ENCODE peak calls at places on chromosomes 2 and 18, in four cellular contexts. M is IMR-90, Z is mesendoderm, P is H1. X is an unnamed sample.

GRCh38 chr2:206443735-206444527 is 599 bp downstream of the ADAM23 start:
- DNase-seq in M (peak; percentile 22), Z (peak; percentile 62), P (peak; percentile 66), X (peak; percentile 51)

GRCh38 chr18:70373062-70373519 is 84.2 kb downstream of the SOCS6 start:
- DNase-seq in P (no peak), Z (peak; percentile 51), M (peak; percentile 93), X (no peak)

GRCh38 chr2:69499242-69499641 is 62.0 kb upstream of the NFU1 start:
- DNase-seq in P (no peak), M (no peak), Z (no peak), X (no peak)

GRCh38 chr18:74633652-74634352 is 36.1 kb downstream of the ZNF407 start:
- DNase-seq in P (no peak), M (peak; percentile 44), Z (no peak), X (no peak)

GRCh38 chr2:238285653-238286082 is 2.7 kb downstream of the PER2 start:
- DNase-seq in P (no peak), M (peak; percentile 94), Z (peak; percentile 94), X (peak; percentile 48)

GRCh38 chr2:201520201-201520600 is 68.7 kb downstream of the STRADB start:
- DNase-seq in Z (no peak), M (peak; percentile 65), P (no peak), X (no peak)

GRCh38 chr18:48475635-48476549 is 62.9 kb upstream of the CTIF start:
- DNase-seq in P (peak; percentile 54), M (peak; percentile 82), Z (peak; percentile 88), X (peak; percentile 81)

GRCh38 chr2:182103531-182103930 is 117.9 kb downstream of the PPP1R1C start:
- DNase-seq in P (no peak), Z (peak; percentile 33), M (no peak), X (no peak)

GRCh38 chr2:25255745-25256485 is 85.8 kb downstream of the DNMT3A start:
- DNase-seq in Z (no peak), M (no peak), P (no peak), X (no peak)

GRCh38 chr2:2199841-2200240 is 131.2 kb downstream of the MYT1L start:
- DNase-seq in P (no peak), M (no peak), Z (no peak), X (no peak)

GRCh38 chr2:18518116-18519111 is 42.0 kb downstream of the RDH14 start:
- DNase-seq in Z (peak; percentile 62), P (no peak), M (peak; percentile 63), X (no peak)

GRCh38 chr18:45090526-45091140 is 409.9 kb downstream of the SETBP1 start:
- DNase-seq in P (no peak), Z (no peak), M (peak; percentile 67), X (no peak)

GRCh38 chr2:85981579-85982247 is 92.9 kb upstream of the ST3GAL5 start:
- DNase-seq in P (no peak), M (no peak), Z (no peak), X (peak; percentile 14)

GRCh38 chr2:46098606-46099005 is 198.6 kb upstream of the EPAS1 start:
- DNase-seq in Z (no peak), M (peak; percentile 92), P (no peak), X (no peak)

GRCh38 chr2:132736059-132736458 is 66.1 kb upstream of the LYPD1 start:
- DNase-seq in P (no peak), Z (no peak), M (no peak), X (no peak)

GRCh38 chr2:233262562-233262961 is 11.1 kb downstream of the ATG16L1 start:
- DNase-seq in Z (no peak), P (no peak), M (no peak), X (no peak)

GRCh38 chr2:127771756-127772155 is 39.2 kb downstream of the WDR33 start:
- DNase-seq in P (no peak), M (peak; percentile 70), Z (no peak), X (no peak)

GRCh38 chr2:12045864-12046291 is 299.4 kb downstream of the LPIN1 start:
- DNase-seq in Z (no peak), P (no peak), M (no peak), X (no peak)

GRCh38 chr18:43534511-43534910 is 257.2 kb upstream of the SYT4 start:
- DNase-seq in Z (peak; percentile 10), M (no peak), P (no peak), X (no peak)

GRCh38 chr2:6921321-6921922 is 4.2 kb downstream of the RNF144A start:
- DNase-seq in P (no peak), M (no peak), Z (no peak), X (no peak)

GRCh38 chr2:69299772-69300516 is 87.1 kb downstream of the GFPT1 start:
- DNase-seq in Z (no peak), M (no peak), P (no peak), X (no peak)

GRCh38 chr2:62382757-62383156 is 123.2 kb downstream of the TMEM17 start:
- DNase-seq in Z (peak; percentile 73), P (no peak), M (peak; percentile 10), X (no peak)

GRCh38 chr18:52636536-52636935 is 296.5 kb downstream of the DCC start:
- DNase-seq in M (no peak), Z (peak; percentile 61), P (peak; percentile 69), X (peak; percentile 53)

GRCh38 chr2:126879348-126880261 is 19.1 kb upstream of the TEX51 start:
- DNase-seq in Z (no peak), P (no peak), M (no peak), X (peak; percentile 10)

GRCh38 chr2:18605115-18605514 is 15.7 kb upstream of the NT5C1B start:
- DNase-seq in Z (no peak), M (no peak), P (no peak), X (no peak)

GRCh38 chr2:177551989-177552413 is 159.4 kb downstream of the AGPS start:
- DNase-seq in M (no peak), P (no peak), Z (peak; percentile 59), X (peak; percentile 60)

GRCh38 chr2:133171396-133172004 is 396.8 kb downstream of the NCKAP5 start:
- DNase-seq in P (no peak), Z (peak; percentile 77), M (peak; percentile 74), X (no peak)

GRCh38 chr18:73768043-73768442 is 379.6 kb downstream of the FBXO15 start:
- DNase-seq in P (no peak), Z (no peak), M (no peak), X (no peak)

GRCh38 chr2:127386764-127387654 is 766 bp downstream of the MAP3K2 start:
- DNase-seq in Z (peak; percentile 91), M (peak; percentile 88), P (peak; percentile 83), X (peak; percentile 86)

GRCh38 chr18:27377251-27377650 is 192.1 kb upstream of the CHST9 start:
- DNase-seq in Z (peak; percentile 18), P (no peak), M (no peak), X (no peak)

GRCh38 chr2:217277646-217278048 is 417.8 kb upstream of the TNP1 start:
- DNase-seq in Z (no peak), M (peak; percentile 100), P (no peak), X (no peak)

GRCh38 chr2:199951023-199951422 is 4.3 kb downstream of the TYW5 start:
- DNase-seq in M (no peak), Z (no peak), P (no peak), X (no peak)

GRCh38 chr2:97738236-97739019 is 25.1 kb downstream of the ZAP70 start:
- DNase-seq in Z (no peak), P (no peak), M (no peak), X (no peak)

GRCh38 chr2:18378020-18378653 is 182.3 kb downstream of the RDH14 start:
- DNase-seq in M (peak; percentile 49), P (peak; percentile 58), Z (peak; percentile 67), X (peak; percentile 35)

GRCh38 chr2:40450066-40450841 is 1.6 kb downstream of the SLC8A1 start:
- DNase-seq in Z (peak; percentile 7), M (peak; percentile 60), P (no peak), X (no peak)

DNA sequence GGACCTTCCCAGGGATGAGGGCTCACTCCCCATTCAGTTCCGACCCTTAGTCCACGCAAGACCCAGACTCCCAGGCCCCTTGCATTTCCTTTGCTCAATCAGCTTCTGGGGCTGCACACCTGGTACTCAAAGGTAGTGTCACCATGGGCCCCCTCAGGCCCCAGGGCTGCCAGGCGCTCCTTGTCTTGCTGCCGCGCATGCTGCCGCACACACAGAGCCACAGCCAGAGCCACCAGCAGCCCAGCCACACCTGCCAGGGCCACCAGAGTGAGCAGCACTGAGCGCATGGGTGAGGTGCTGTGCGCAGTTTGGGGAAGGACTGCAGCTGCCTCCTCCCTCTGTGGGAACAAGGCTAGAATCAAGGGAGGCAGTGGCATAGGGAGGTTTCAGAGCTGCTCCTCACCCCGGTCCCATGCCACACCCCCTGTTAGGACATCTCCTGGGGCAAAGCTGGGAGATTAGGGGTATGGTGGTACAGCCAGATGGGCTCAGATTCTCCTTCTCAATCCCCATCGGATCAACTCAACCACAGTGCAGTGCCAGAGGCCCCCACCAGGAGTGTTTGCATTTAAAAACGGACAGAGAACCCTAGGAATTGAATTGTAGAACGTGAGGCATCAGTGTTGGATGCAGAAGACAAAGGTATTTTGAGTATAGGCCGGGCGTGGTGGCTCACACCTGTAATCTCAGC is 11.3 kb downstream of the PTPRN start:
- DNase-seq in P (no peak), Z (no peak), M (no peak), X (no peak)
- H3K18ac ChIP-seq in P (no peak overlapping the region), Z (no peak overlapping the region), M (no peak overlapping the region), X (no peak overlapping the region)

DNA sequence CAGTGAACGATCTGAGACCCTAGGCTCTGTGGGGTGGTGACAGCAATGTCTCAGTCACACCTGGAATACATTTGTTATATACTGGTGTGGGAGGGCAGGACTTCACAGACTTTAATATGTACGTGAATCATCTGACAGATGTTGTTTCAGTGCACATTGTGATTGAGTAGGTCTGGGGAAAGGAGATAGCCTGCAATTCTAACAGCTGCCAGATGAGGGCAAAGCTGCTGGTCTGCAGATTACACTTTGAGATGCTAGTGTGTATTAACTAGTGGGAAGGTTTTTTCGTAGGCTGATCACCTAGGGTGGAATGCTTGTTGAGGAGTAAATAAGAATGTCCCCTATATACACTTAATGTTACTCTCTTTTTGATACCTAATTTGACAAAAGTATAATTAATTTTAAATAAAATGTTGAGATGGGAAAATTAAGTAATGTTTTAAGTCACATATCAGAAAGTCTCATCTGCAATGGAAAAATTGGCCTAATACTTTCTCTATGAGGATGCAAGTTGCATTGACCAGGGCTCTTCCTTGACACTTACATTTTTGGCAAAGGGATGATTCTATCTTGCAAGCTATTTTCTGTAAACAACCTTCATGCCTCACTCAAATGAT is 496.9 kb upstream of the HNMT start:
- DNase-seq in M (no peak), P (peak; percentile 75), Z (peak; percentile 63), X (peak; percentile 57)
- H4K5ac ChIP-seq in M (no peak overlapping the region), P (no peak overlapping the region), Z (no peak overlapping the region), X (no peak overlapping the region)

DNA sequence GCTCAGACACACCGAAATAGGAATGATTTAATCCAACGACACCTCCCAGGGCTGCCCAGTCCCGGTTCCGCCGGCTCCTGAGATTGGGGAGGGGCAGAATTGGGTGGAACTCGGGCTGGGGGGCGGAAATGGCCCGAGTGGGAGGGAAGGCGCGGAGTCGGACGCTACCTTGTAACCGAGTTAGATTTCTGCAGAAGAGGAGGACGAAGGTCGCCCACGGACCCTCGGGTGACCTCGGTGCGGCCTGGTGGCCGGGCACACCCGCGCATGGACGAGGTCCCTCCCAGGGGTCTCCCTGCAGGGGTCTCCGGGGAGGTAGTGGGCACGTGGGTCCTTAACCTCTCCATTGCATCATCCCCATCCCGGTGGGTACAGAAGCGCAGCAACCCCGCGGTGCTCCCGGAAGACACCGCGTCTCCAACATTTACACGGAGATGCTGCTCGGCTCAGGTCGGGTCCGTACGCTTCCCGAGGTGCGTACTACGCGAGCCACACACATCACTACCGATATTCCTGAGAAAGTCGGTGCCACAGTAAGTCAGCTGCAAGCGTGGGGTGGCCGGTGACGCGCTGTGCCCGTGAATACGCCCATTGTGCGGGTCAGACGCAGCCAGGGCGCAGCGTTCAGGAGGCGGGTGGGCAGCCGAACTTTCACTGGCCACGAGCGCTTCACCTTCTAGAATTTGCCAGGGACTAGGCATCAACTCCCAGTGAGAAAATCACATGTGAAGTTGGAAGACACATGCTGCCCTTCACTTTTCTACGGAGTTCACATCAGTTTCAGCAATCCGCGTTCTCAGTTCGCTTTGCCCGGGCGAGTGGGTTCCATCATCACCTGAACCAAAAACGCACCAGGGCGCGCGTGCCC is 3.0 kb downstream of the ZNF516 start:
- DNase-seq in M (peak; percentile 27), P (peak; percentile 81), Z (peak; percentile 70), X (peak; percentile 62)
- H3K18ac ChIP-seq in M (peak overlapping the region; percentile 9), P (peak overlapping the region; percentile 55), Z (peak overlapping the region; percentile 25), X (peak overlapping the region; percentile 49)

GRCh38 chr2:226153553-226153952 is 646.1 kb downstream of the IRS1 start:
- DNase-seq in Z (no peak), P (no peak), M (no peak), X (no peak)
- H4K5ac ChIP-seq in Z (no peak overlapping the region), P (no peak overlapping the region), M (no peak overlapping the region), X (no peak overlapping the region)